ENCODE peak calls at places on chromosomes 16 and 17, in ten cellular contexts. F is AG04449; I is adrenal gland; W is left lung; S is stomach; K is MM.1S; M is CD8-positive, alpha-beta T cell; C is Peyer's patch; N is GM06990; Z is heart right ventricle. Q is an unnamed sample.

GRCh38 chr16:67249178-67249759 is 490 bp downstream of the SLC9A5 start:
- DNase-seq in F (no peak), I (peak), Z (no peak), W (no peak), S (no peak), K (no peak), N (no peak), M (no peak), C (no peak), Q (no peak)

GRCh38 chr17:13725286-13725990 is 123.7 kb upstream of the HS3ST3A1 start:
- DNase-seq in C (no peak), Z (no peak), M (no peak), W (no peak), S (no peak), K (no peak), N (no peak), I (no peak), F (no peak), Q (no peak)

GRCh38 chr17:43714338-43715149 is 44.0 kb downstream of the SOST start:
- DNase-seq in Z (no peak), F (no peak), C (no peak), W (no peak), M (no peak), S (no peak), N (no peak), K (no peak), I (no peak), Q (no peak)

GRCh38 chr17:28405632-28406477 is at the start of gene SLC46A1:
- DNase-seq in S (peak), I (peak), M (no peak), C (peak), W (peak), Z (peak), F (no peak), K (peak), N (peak), Q (no peak)

GRCh38 chr16:17433577-17433960 is 37.2 kb downstream of the XYLT1 start:
- DNase-seq in F (no peak), W (no peak), S (no peak), Z (no peak), N (no peak), K (no peak), M (no peak), C (no peak), I (no peak), Q (no peak)

GRCh38 chr17:42284020-42284369 is 4.3 kb upstream of the STAT5A start:
- DNase-seq in M (no peak), I (peak), F (no peak), C (no peak), N (no peak), Z (no peak), K (no peak), W (no peak), S (no peak), Q (no peak)

GRCh38 chr16:49463529-49463928 is 89.9 kb downstream of the C16orf78 start:
- DNase-seq in N (peak), F (no peak), I (no peak), S (peak), Z (no peak), W (peak), M (peak), K (peak), C (peak), Q (no peak)

GRCh38 chr16:59385953-59386352 is 651.8 kb upstream of the GOT2 start:
- DNase-seq in W (no peak), M (no peak), F (peak), I (peak), N (no peak), C (no peak), K (no peak), Z (no peak), S (no peak), Q (peak)

GRCh38 chr17:38791162-38791561 is 8.2 kb downstream of the PIP4K2B start:
- DNase-seq in K (no peak), S (no peak), Z (no peak), W (no peak), N (no peak), I (no peak), F (no peak), M (no peak), C (no peak), Q (no peak)

GRCh38 chr17:37239690-37240344 is 136.0 kb upstream of the C17orf78 start:
- DNase-seq in W (no peak), N (no peak), M (no peak), I (peak), Z (no peak), K (peak), C (no peak), S (no peak), F (no peak), Q (no peak)

GRCh38 chr16:49354991-49355390 is 18.6 kb upstream of the C16orf78 start:
- DNase-seq in I (no peak), M (no peak), Z (no peak), F (no peak), S (no peak), N (no peak), K (no peak), C (no peak), W (no peak), Q (no peak)

GRCh38 chr17:55411463-55411855 is 10.2 kb downstream of the MMD start:
- DNase-seq in M (no peak), I (no peak), N (no peak), C (no peak), F (no peak), Z (no peak), W (no peak), K (no peak), S (no peak), Q (no peak)

GRCh38 chr16:77223184-77223583 is 24.0 kb downstream of the SYCE1L start:
- DNase-seq in C (no peak), Z (no peak), I (no peak), F (no peak), N (no peak), K (no peak), W (no peak), S (no peak), M (no peak), Q (no peak)

GRCh38 chr17:17675925-17676534 is 5.2 kb upstream of the RAI1 start:
- DNase-seq in S (no peak), C (peak), K (peak), W (peak), I (no peak), N (peak), M (no peak), F (no peak), Z (no peak), Q (no peak)

GRCh38 chr17:72175787-72176515 is 55.1 kb downstream of the SOX9 start:
- DNase-seq in Z (no peak), M (no peak), F (no peak), C (no peak), K (no peak), W (no peak), N (no peak), I (no peak), S (no peak), Q (no peak)

GRCh38 chr17:57467226-57467625 is 210.9 kb downstream of the MSI2 start:
- DNase-seq in C (no peak), I (no peak), N (no peak), K (no peak), Z (no peak), M (no peak), F (no peak), W (no peak), S (no peak), Q (no peak)

GRCh38 chr16:67252806-67253497 is 4.2 kb downstream of the SLC9A5 start:
- DNase-seq in M (no peak), W (no peak), S (no peak), F (no peak), C (no peak), K (no peak), N (no peak), I (no peak), Z (no peak), Q (no peak)

GRCh38 chr16:57624806-57625500 is 3.5 kb upstream of the ADGRG1 start:
- DNase-seq in W (peak), C (no peak), Z (no peak), K (no peak), I (peak), S (no peak), M (no peak), N (no peak), F (no peak), Q (no peak)

GRCh38 chr17:74785981-74786360 is 9.8 kb upstream of the NAT9 start:
- DNase-seq in I (no peak), W (no peak), S (no peak), C (no peak), N (no peak), Z (no peak), K (no peak), M (no peak), F (no peak), Q (no peak)

GRCh38 chr17:74780443-74781238 is 4.5 kb upstream of the NAT9 start:
- DNase-seq in S (no peak), Z (no peak), K (peak), N (no peak), C (peak), W (no peak), I (no peak), M (no peak), F (no peak), Q (no peak)

GRCh38 chr17:74786411-74787097 is 10.4 kb upstream of the NAT9 start:
- DNase-seq in N (no peak), S (no peak), M (no peak), F (no peak), I (no peak), C (no peak), Z (no peak), K (no peak), W (no peak), Q (no peak)

GRCh38 chr17:74782571-74782970 is 6.4 kb upstream of the NAT9 start:
- DNase-seq in S (no peak), I (no peak), C (no peak), K (no peak), W (no peak), F (no peak), N (no peak), Z (no peak), M (no peak), Q (no peak)

DNA sequence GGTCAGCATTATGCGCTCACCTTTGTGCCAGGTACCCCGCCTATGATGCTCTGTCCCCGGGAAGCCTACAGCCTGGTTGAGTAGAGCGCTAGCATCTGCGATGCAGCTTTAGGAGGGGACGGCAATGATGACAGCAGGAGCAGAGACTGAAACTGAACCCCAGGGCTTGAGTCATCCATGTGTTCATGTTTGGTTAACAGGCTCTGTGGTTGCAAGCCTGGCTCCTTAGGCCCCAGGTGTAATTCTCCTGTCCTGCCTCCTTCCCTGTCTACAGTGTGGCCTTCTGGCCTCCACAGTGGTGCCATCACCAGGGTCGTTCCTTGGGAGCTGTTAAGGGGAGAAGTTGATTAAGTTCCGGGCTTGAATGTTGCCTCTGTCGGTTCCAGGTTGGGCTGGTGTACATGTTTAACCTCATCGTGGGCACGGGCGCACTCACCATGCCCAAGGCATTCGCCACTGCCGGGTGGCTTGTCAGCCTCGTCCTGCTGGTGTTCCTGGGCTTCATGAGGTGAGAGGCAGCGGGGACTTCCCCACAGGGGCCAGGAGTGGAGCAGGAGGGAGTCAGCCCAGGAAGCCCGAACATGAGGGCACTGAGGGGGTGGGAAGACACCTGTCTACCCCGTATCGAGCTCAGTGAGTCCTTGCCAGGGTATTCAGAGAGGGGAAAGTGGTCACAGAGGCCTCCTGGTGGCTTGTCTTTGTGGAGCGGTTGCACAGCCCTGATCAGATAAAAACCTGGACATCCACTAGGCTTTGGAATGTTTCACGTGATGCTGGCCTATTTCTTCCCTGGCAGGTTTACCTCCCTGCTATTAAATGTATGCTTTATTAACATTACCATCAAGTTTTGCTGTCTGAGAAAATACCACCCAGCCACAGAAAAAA is 9.2 kb upstream of the NAT9 start:
- DNase-seq in I (no peak), N (no peak), S (no peak), M (no peak), W (no peak), C (no peak), K (peak), Z (no peak), F (no peak), Q (no peak)
- TF ChIP-seq CTCF in I (no peak), N (no peak), S (no peak), M (no peak), W (no peak), C (no peak), K (no peak), Z (no peak), F (no peak), Q (no peak)

DNA sequence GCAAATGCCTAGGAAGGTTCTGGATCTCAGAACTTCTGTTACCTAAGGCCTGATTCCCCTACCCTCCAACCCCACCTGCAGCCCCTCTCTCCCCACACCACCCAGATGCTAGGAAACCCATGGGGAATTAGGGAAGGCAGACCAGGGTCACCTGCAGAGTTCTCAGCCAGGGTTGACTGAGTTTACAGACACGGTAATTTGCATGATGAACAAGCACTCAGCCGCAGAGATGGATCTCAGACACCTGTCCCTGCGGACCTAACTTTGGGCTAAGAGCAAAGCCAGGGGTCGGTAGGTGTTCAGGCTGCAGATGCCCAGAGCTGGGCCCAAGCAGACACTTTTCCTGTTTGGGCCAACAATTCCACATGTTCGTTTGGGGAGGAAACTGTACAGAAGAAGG is 2.9 kb downstream of the ABI3 start:
- DNase-seq in W (no peak), M (no peak), C (peak), N (no peak), Z (no peak), K (no peak), S (no peak), F (no peak), I (no peak), Q (no peak)
- H3K4me3 ChIP-seq in W (peak), M (peak), C (peak), N (peak), Z (no peak), K (no peak), S (peak), F (no peak), I (no peak), Q (no peak)

GRCh38 chr17:8939496-8940334 is 25.8 kb downstream of the PIK3R5 start:
- DNase-seq in C (no peak), M (no peak), K (peak), Z (no peak), N (peak), S (no peak), F (no peak), W (no peak), I (no peak), Q (no peak)

GRCh38 chr17:8930664-8931063 is 34.8 kb downstream of the PIK3R5 start:
- DNase-seq in M (no peak), S (no peak), Z (no peak), I (no peak), W (no peak), N (no peak), C (no peak), K (no peak), F (no peak), Q (no peak)

GRCh38 chr17:8940866-8941471 is 24.5 kb downstream of the PIK3R5 start:
- DNase-seq in C (peak), W (no peak), M (no peak), I (no peak), S (no peak), Z (no peak), K (no peak), N (no peak), F (no peak), Q (no peak)

DNA sequence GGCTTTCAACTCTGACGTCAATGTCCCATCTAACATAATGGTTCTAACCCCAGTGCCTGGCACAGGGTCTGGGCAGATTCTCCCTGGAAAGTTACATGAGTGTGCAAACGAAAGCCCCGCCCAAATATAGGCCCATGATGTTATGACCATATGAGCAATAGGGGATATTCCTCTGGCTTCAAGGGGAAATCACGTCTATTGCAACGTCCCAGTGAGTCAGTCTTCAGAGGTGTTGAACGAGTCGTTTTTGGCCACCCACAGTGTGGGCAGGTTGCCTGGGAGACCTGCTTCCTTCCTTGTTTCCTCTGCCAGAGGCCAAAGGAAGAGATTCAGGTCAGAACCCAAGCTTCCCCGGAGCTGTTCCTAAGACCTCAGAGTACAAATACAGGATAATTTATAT is 30.3 kb downstream of the PIK3R5 start:
- DNase-seq in F (no peak), M (no peak), I (peak), Z (no peak), N (peak), S (no peak), C (no peak), K (no peak), W (peak), Q (no peak)
- TF ChIP-seq CTCF in F (no peak), M (no peak), I (no peak), Z (no peak), N (no peak), S (no peak), C (no peak), K (no peak), W (no peak), Q (no peak)

GRCh38 chr17:50467855-50468119 is 893 bp downstream of the CHAD start:
- DNase-seq in I (no peak), M (no peak), N (no peak), K (no peak), Z (no peak), C (no peak), F (no peak), W (peak), S (no peak), Q (no peak)

GRCh38 chr17:50468120-50469004 is at the start of gene CHAD:
- DNase-seq in N (no peak), M (no peak), W (no peak), S (no peak), F (no peak), C (no peak), Z (no peak), I (no peak), K (no peak), Q (no peak)

GRCh38 chr17:50470451-50470850 is 1.8 kb upstream of the CHAD start:
- DNase-seq in Z (no peak), F (no peak), M (no peak), S (no peak), K (no peak), C (no peak), I (peak), W (peak), N (no peak), Q (no peak)

GRCh38 chr17:50469671-50470305 is 1.1 kb upstream of the CHAD start:
- DNase-seq in F (no peak), K (no peak), C (no peak), W (peak), Z (no peak), S (no peak), M (no peak), I (no peak), N (no peak), Q (no peak)

GRCh38 chr17:50469005-50469605 is 425 bp upstream of the CHAD start:
- DNase-seq in I (no peak), Z (no peak), W (peak), F (no peak), M (no peak), C (no peak), S (no peak), K (no peak), N (no peak), Q (no peak)
- H3K4me3 ChIP-seq in I (peak), Z (peak), W (peak), F (peak), M (peak), C (peak), S (peak), K (no peak), N (no peak), Q (peak)

GRCh38 chr16:79767597-79768280 is 167.2 kb upstream of the MAF start:
- DNase-seq in M (no peak), W (no peak), K (peak), Z (no peak), C (no peak), F (no peak), I (peak), S (peak), N (no peak), Q (no peak)
- TF ChIP-seq CTCF in M (no peak), W (no peak), K (peak), Z (peak), C (peak), F (peak), I (no peak), S (no peak), N (peak), Q (peak)

DNA sequence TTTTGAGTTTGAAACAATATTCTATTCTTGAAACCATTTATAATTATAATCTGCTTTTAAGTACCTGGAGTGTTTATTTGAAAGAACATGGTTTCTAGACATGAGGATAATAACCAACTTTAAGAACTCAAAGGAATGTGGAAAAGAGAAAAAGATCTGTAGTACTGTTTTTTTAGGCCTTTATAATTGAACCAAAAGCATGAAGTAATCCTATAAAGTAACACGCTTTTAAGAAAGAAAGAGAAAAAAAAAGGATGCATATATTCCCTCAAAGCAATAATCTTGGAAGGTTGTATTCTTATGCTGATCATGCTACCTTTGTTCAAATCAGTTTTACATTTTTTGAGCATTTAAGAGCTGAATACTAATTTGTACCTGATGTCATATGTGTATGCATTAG is 54.0 kb upstream of the RHBDL3 start:
- DNase-seq in K (no peak), M (no peak), C (no peak), N (no peak), W (no peak), S (no peak), F (no peak), Z (no peak), I (no peak), Q (no peak)
- H3K4me3 ChIP-seq in K (no peak), M (no peak), C (no peak), N (no peak), W (no peak), S (no peak), F (no peak), Z (no peak), I (no peak), Q (no peak)